ENCODE peak calls at places on chromosomes 3 and 15, in six cellular contexts. K is ovary, X is breast epithelium, P is brain microvascular endothelial cell, M is upper lobe of left lung, Q is heart right ventricle. Z is an unnamed sample.

GRCh38 chr3:141412087-141412935 is 44.0 kb downstream of the ZBTB38 start:
- DNase-seq in K (peak), X (no peak), P (peak), M (no peak), Q (no peak), Z (no peak)

GRCh38 chr3:150362515-150363302 is 45.4 kb upstream of the TSC22D2 start:
- DNase-seq in K (no peak), X (no peak), P (no peak), M (no peak), Q (no peak), Z (no peak)

GRCh38 chr15:77533986-77534385 is 98.7 kb downstream of the LINGO1 start:
- DNase-seq in K (no peak), X (no peak), P (no peak), M (no peak), Q (no peak), Z (no peak)

GRCh38 chr15:71471347-71471746 is 339.0 kb upstream of the NR2E3 start:
- DNase-seq in K (no peak), X (no peak), P (no peak), M (no peak), Q (no peak), Z (no peak)

GRCh38 chr3:22939349-22939748 is 263.8 kb upstream of the UBE2E2 start:
- DNase-seq in K (no peak), X (no peak), P (no peak), M (no peak), Q (no peak), Z (no peak)

GRCh38 chr3:102332205-102332604 is 102.6 kb upstream of the ZPLD1 start:
- DNase-seq in K (no peak), X (no peak), P (no peak), M (no peak), Q (no peak), Z (no peak)

GRCh38 chr3:192831801-192832347 is 85.8 kb downstream of the MB21D2 start:
- DNase-seq in K (no peak), X (no peak), P (no peak), M (no peak), Q (no peak), Z (no peak)

GRCh38 chr15:83346342-83346741 is 61.9 kb upstream of the BNC1 start:
- DNase-seq in K (no peak), X (no peak), P (no peak), M (no peak), Q (no peak), Z (no peak)

GRCh38 chr3:113070226-113071220 is 79.7 kb downstream of the GTPBP8 start:
- DNase-seq in K (no peak), X (no peak), P (peak), M (no peak), Q (no peak), Z (no peak)

GRCh38 chr3:187906922-187907321 is 161.7 kb upstream of the BCL6 start:
- DNase-seq in K (no peak), X (no peak), P (no peak), M (no peak), Q (no peak), Z (no peak)

GRCh38 chr3:106333911-106334618 is 465.3 kb upstream of the CBLB start:
- DNase-seq in K (no peak), X (no peak), P (peak), M (no peak), Q (no peak), Z (no peak)

GRCh38 chr3:24242012-24242698 is 252.5 kb downstream of the THRB start:
- DNase-seq in K (no peak), X (no peak), P (peak), M (no peak), Q (no peak), Z (no peak)

GRCh38 chr15:52466134-52466701 is 62.5 kb downstream of the MYO5A start:
- DNase-seq in K (no peak), X (no peak), P (no peak), M (no peak), Q (peak), Z (peak)

GRCh38 chr3:15121936-15122335 is 23.0 kb upstream of the RBSN start:
- DNase-seq in K (no peak), X (no peak), P (no peak), M (no peak), Q (no peak), Z (no peak)

GRCh38 chr15:42384597-42384996 is 25.3 kb downstream of the CAPN3 start:
- DNase-seq in K (no peak), X (no peak), P (no peak), M (no peak), Q (no peak), Z (no peak)

GRCh38 chr3:172280406-172281051 is 167.7 kb downstream of the GHSR start:
- DNase-seq in K (no peak), X (no peak), P (peak), M (no peak), Q (no peak), Z (no peak)

GRCh38 chr3:150917941-150918340 is 12.7 kb upstream of the MINDY4B start:
- DNase-seq in K (no peak), X (no peak), P (no peak), M (no peak), Q (no peak), Z (no peak)

GRCh38 chr3:132292062-132292461 is 25.1 kb upstream of the ACP3 start:
- DNase-seq in K (no peak), X (no peak), P (no peak), M (peak), Q (no peak), Z (no peak)

GRCh38 chr3:117820900-117821299 is 1111.3 kb downstream of the TUSC7 start:
- DNase-seq in K (no peak), X (no peak), P (no peak), M (no peak), Q (no peak), Z (no peak)

GRCh38 chr15:28944286-28944685 is 58.5 kb downstream of the APBA2 start:
- DNase-seq in K (no peak), X (no peak), P (no peak), M (no peak), Q (no peak), Z (peak)

GRCh38 chr3:53150247-53151085 is 10.5 kb upstream of the PRKCD start:
- DNase-seq in K (no peak), X (no peak), P (no peak), M (no peak), Q (no peak), Z (no peak)

GRCh38 chr3:168071535-168071934 is 24.2 kb downstream of the GOLIM4 start:
- DNase-seq in K (no peak), X (no peak), P (peak), M (no peak), Q (no peak), Z (no peak)

GRCh38 chr3:9422712-9423424 is 25.5 kb downstream of the SETD5 start:
- DNase-seq in K (peak), X (peak), P (peak), M (no peak), Q (no peak), Z (peak)

GRCh38 chr3:151871639-151872468 is 1.6 kb upstream of the SUCNR1 start:
- DNase-seq in K (no peak), X (no peak), P (no peak), M (no peak), Q (no peak), Z (no peak)

GRCh38 chr3:106281231-106281630 is 412.4 kb upstream of the CBLB start:
- DNase-seq in K (no peak), X (no peak), P (peak), M (no peak), Q (no peak), Z (no peak)

GRCh38 chr15:51144021-51144532 is 49.4 kb upstream of the TNFAIP8L3 start:
- DNase-seq in K (no peak), X (no peak), P (peak), M (no peak), Q (no peak), Z (no peak)

GRCh38 chr3:106126836-106127235 is 258.0 kb upstream of the CBLB start:
- DNase-seq in K (no peak), X (no peak), P (no peak), M (no peak), Q (no peak), Z (no peak)

GRCh38 chr3:119831022-119831421 is 49.1 kb downstream of the NR1I2 start:
- DNase-seq in K (no peak), X (no peak), P (no peak), M (no peak), Q (no peak), Z (no peak)

DNA sequence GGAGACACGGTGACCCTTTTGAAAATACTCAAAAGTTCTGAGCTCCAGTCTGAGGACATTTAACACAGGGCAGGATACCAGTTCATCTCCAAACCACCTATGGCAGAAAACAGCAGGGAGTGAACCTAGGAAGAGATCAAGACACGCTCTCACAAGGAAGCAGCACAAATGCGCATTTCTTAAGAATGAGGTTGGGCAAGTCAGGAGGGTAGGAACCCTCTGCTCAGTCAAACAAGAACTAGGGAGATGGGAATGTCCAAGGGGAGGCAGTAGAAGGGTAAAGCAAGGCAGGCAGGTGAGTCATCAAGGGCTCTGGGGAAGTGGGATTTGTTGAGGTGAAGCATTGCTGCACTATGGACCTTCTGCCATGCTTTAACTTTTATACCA is 60.3 kb upstream of the PSMD6 start:
- DNase-seq in K (no peak), X (no peak), P (no peak), M (no peak), Q (no peak), Z (no peak)
- H3K27ac ChIP-seq in K (no peak), X (no peak), P (no peak), M (no peak), Q (no peak), Z (no peak)

DNA sequence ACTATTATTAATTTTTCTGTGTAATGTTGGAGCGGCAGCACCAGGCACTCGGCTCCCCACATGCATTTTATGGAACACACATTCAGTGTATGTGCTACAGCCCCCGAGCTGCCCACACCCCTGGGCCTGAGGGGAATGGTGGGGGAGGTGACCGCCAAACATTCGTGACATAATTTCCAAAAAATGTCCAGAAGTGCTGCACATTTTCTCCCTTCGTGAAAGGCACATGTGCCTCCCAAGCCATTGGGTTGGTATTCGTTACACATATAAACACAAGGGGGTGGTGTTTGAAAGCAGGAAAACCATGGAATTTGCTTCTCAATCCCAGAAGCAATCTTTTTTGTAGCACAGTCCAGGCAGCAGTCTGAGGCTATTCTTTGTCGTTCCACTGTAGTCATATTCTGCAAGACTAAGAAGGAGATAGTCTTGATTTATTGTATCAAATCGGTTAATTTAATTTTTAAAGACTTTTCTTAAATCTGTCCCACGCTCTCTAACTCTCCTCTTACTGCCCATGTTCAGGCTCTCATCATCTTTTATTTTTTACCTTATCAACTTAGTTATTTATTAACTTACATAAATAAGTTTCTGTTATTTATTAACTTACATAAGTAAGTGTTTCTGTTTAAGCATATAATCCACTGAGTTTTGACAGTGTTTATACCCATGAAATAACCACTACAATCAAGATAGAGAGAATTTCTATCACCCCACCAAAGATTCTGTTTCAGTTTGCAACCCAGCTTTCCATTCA is 39.2 kb upstream of the POLR2M start:
- DNase-seq in K (no peak), X (no peak), P (peak), M (peak), Q (no peak), Z (peak)
- H3K4me3 ChIP-seq in K (no peak), X (no peak), P (peak), M (no peak), Q (no peak), Z (peak)

GRCh38 chr15:59688888-59689625 is at the start of gene BNIP2:
- DNase-seq in K (peak), X (peak), P (peak), M (peak), Q (peak), Z (peak)
- TF ChIP-seq CTCF in K (peak), X (no peak), P (no peak), M (no peak), Q (peak), Z (peak)

DNA sequence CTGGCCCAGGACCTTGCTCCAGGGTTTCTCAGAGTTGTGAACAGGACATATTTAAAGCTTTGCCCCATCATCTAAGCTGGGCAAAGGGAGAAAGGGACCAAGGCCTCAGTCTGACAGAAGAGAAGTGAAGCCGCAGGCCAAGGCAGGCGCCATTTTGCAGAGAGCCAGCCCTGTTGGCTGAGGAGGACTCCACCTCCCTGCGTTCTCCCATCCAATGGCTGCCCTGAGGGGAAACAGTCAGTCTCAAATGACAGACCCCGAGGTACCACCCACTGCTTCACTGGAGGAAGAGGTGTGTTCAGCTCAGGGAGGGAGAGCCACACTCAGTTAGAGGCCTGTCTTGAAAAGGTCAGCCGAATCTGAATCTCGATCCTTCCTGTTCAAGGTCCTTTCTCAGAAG is 86.1 kb downstream of the ADAMTS17 start:
- DNase-seq in K (no peak), X (peak), P (no peak), M (no peak), Q (no peak), Z (no peak)
- H3K27ac ChIP-seq in K (no peak), X (no peak), P (no peak), M (no peak), Q (no peak), Z (no peak)

DNA sequence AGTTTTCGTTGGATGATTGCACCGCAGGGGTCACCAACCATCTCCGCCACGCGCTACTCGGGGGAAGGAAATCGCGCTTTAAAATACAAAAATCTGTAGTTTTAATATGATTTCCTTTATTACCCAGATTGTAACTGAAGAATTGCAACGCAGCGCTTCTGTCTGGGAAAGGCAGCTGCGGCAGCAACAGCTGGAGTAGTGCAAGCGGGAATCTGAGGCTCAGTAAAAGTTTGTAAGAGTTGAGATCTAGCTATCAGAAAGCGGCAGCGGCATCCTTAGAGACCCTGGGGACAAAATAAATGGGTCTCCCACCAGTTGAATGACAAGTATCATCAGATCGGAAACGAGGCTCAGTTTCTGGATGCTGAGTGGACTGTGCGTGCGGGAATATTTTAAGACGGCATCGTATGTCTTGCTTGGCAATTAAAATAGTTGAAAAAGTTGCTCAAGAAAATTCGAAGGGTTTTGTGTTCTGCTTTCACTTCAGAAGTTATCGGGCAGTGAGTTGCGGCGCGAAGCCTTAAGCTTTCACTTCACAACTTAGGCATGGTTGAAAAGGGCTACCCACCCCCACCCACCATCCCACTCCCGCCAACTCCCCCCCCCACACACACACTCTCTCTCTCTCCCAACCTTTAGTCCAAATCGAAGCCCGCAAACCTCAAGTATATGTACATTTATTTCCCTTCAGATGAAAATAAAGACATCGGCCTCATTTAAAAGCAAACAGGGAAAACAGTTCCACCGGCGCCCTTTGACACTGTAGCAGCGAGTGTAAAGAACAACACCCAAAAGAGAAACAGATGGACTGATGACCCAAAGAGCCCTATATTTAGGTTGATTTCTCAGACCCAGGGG is 2.6 kb downstream of the MECOM start:
- DNase-seq in K (no peak), X (no peak), P (no peak), M (no peak), Q (no peak), Z (no peak)
- H3K4me3 ChIP-seq in K (peak), X (peak), P (peak), M (peak), Q (peak), Z (peak)

DNA sequence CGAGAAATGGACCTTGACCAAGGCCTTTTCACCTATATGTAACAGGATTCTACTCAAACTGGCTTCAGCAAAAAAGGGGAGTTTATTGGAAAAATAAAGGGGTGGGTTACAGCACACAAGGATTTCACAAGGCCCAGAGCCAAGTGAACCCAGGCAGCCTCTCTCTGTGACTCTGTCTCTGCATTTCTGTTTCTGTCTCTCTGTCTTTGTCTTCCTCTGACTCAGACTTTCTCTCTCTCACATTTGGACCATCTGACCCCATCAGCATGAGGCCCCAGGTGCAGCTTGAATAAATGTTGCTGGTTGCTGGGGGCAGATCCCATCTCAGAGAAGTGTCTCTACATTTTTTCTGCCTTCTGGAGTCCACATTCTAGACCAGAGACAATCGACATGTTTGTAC is 45.0 kb downstream of the RPLP1 start:
- DNase-seq in K (no peak), X (no peak), P (no peak), M (no peak), Q (no peak), Z (no peak)
- TF ChIP-seq CTCF in K (no peak), X (no peak), P (no peak), M (no peak), Q (no peak), Z (no peak)

GRCh38 chr3:115877647-115877934 is 254.3 kb downstream of the GAP43 start:
- DNase-seq in K (no peak), X (no peak), P (no peak), M (no peak), Q (no peak), Z (no peak)
- H3K27ac ChIP-seq in K (peak), X (peak), P (no peak), M (no peak), Q (no peak), Z (no peak)

GRCh38 chr15:63077952-63078351 is 35.4 kb downstream of the TPM1 start:
- DNase-seq in K (no peak), X (no peak), P (no peak), M (no peak), Q (no peak), Z (no peak)

GRCh38 chr15:63072809-63073277 is 30.3 kb downstream of the TPM1 start:
- DNase-seq in K (no peak), X (no peak), P (peak), M (no peak), Q (no peak), Z (no peak)

GRCh38 chr15:63076136-63077005 is 33.8 kb downstream of the TPM1 start:
- DNase-seq in K (no peak), X (no peak), P (no peak), M (no peak), Q (no peak), Z (no peak)

GRCh38 chr15:63073497-63074172 is 31.1 kb downstream of the TPM1 start:
- DNase-seq in K (no peak), X (no peak), P (peak), M (no peak), Q (no peak), Z (no peak)

GRCh38 chr15:63075072-63075995 is 32.8 kb downstream of the TPM1 start:
- DNase-seq in K (no peak), X (no peak), P (peak), M (peak), Q (no peak), Z (no peak)
- H3K4me3 ChIP-seq in K (peak), X (no peak), P (no peak), M (no peak), Q (no peak), Z (peak)

DNA sequence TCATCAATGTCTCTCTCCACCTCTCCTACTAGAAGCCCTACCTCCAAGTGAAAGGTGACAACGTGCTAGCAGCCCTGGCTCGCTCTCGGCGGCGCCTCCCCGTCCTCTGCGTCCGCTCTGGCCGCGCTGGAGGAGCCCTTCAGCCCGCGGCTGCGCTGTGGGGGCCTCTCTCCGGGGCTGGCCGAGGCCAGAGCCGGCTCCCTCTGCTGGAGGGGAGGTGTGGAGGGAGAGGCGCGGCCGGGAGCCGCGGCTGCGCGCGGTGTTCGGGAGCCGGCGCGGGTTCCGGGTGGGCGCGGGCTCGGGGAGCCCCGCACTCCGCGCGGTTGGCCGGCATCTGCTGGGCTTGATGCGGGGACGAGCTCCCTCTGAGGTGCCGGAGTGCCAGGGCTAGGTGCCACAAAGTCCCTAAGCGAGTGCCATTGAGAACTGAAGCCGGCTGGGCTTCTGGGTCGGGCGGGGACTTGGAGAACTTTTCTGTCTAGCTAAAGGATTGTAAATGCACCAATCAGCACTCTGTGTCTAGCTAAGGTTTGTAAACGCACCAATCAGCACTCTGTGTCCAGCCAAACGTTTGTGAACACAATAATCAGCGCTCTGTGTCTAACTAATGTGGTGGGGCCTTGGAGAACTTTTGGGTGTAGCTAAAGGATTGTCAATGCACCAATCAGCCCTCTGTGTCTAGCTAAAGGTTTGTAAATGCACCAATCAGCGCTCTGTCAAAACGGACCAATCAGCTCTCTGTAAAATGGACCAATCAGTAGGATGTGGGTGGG is 84.8 kb upstream of the ARRDC4 start:
- DNase-seq in K (no peak), X (no peak), P (no peak), M (peak), Q (peak), Z (no peak)
- TF ChIP-seq CTCF in K (no peak), X (no peak), P (peak), M (no peak), Q (peak), Z (no peak)